ENCODE peak calls at places on chromosomes 1 and 21, in five cellular contexts. E is A549, F is prostate gland, Q is esophagus squamous epithelium, B is K562. R is an unnamed sample.
A peak's percentile ranks its signal among the peaks of the same experiment; 100 is the strongest.

GRCh38 chr1:15287035-15287434 is 40.0 kb downstream of the FHAD1 start:
- DNase-seq in B (no peak), E (no peak), F (no peak), Q (no peak), R (no peak)

GRCh38 chr1:231390071-231390470 is 32.0 kb downstream of the EGLN1 start:
- DNase-seq in E (no peak), B (no peak), Q (no peak), F (no peak), R (no peak)

GRCh38 chr1:22537441-22538139 is 25.7 kb upstream of the EPHA8 start:
- DNase-seq in F (no peak), B (peak; percentile 36), E (no peak), Q (no peak), R (no peak)

GRCh38 chr1:64965239-64966157 is 851 bp downstream of the JAK1 start:
- DNase-seq in E (no peak), Q (peak; percentile 20), B (no peak), F (peak; percentile 40), R (peak; percentile 40)

GRCh38 chr1:42753070-42753469 is 13.0 kb upstream of the CLDN19 start:
- DNase-seq in F (no peak), Q (no peak), E (no peak), B (no peak), R (no peak)

GRCh38 chr1:169250022-169250421 is 117.6 kb downstream of the NME7 start:
- DNase-seq in F (no peak), B (no peak), E (no peak), Q (no peak), R (no peak)

GRCh38 chr1:198121058-198121829 is 35.6 kb upstream of the NEK7 start:
- DNase-seq in E (peak; percentile 87), Q (no peak), F (no peak), B (peak; percentile 11), R (peak; percentile 41)

GRCh38 chr1:192737311-192737710 is 71.5 kb upstream of the RGS2 start:
- DNase-seq in Q (no peak), F (no peak), B (no peak), E (no peak), R (no peak)

GRCh38 chr1:229793488-229793887 is 167.4 kb downstream of the URB2 start:
- DNase-seq in E (no peak), B (no peak), F (no peak), Q (no peak), R (no peak)

GRCh38 chr1:101043776-101044175 is 18.2 kb upstream of the DPH5 start:
- DNase-seq in E (no peak), Q (no peak), B (no peak), F (no peak), R (peak; percentile 21)

GRCh38 chr21:33975548-33976081 is 60.0 kb upstream of the ATP5PO start:
- DNase-seq in E (peak; percentile 6), F (no peak), B (no peak), Q (no peak), R (no peak)

GRCh38 chr1:119933397-119933796 is 37.1 kb upstream of the ADAM30 start:
- DNase-seq in F (no peak), B (no peak), E (no peak), Q (no peak), R (no peak)

GRCh38 chr1:203401151-203401550 is 50.2 kb upstream of the FMOD start:
- DNase-seq in B (no peak), E (no peak), F (no peak), Q (no peak), R (no peak)

GRCh38 chr1:216175714-216176113 is 247.5 kb downstream of the USH2A start:
- DNase-seq in B (no peak), E (no peak), Q (no peak), F (no peak), R (peak; percentile 7)

GRCh38 chr1:97832490-97832889 is 88.3 kb downstream of the DPYD start:
- DNase-seq in Q (no peak), F (no peak), B (no peak), E (no peak), R (no peak)

GRCh38 chr1:170729608-170730378 is 65.9 kb downstream of the PRRX1 start:
- DNase-seq in B (no peak), Q (no peak), F (no peak), E (no peak), R (no peak)

GRCh38 chr21:26790289-26790688 is 54.9 kb downstream of the ADAMTS1 start:
- DNase-seq in Q (no peak), E (no peak), F (no peak), B (no peak), R (no peak)

GRCh38 chr21:45897191-45898027 is 84.2 kb upstream of the COL6A1 start:
- DNase-seq in Q (no peak), B (no peak), F (no peak), E (no peak), R (no peak)

GRCh38 chr1:198890531-198890930 is 251.7 kb downstream of the PTPRC start:
- DNase-seq in F (no peak), E (peak; percentile 24), B (no peak), Q (no peak), R (no peak)

GRCh38 chr1:235954306-235955283 is 87.9 kb upstream of the LYST start:
- DNase-seq in E (no peak), B (no peak), Q (peak; percentile 30), F (no peak), R (no peak)

GRCh38 chr1:54953846-54954245 is 26.6 kb upstream of the TMEM61 start:
- DNase-seq in F (no peak), E (no peak), B (no peak), Q (no peak), R (no peak)

GRCh38 chr1:44584167-44584566 is 90.1 kb downstream of the TMEM53 start:
- DNase-seq in B (no peak), F (peak; percentile 8), E (no peak), Q (no peak), R (no peak)

GRCh38 chr1:98781906-98782305 is 120.4 kb downstream of the SNX7 start:
- DNase-seq in Q (no peak), F (no peak), B (no peak), E (no peak), R (no peak)

GRCh38 chr1:192489046-192489445 is 86.5 kb upstream of the RGS1 start:
- DNase-seq in F (no peak), Q (no peak), E (no peak), B (no peak), R (no peak)

GRCh38 chr1:245894843-245895242 is 612.2 kb downstream of the SMYD3 start:
- DNase-seq in Q (no peak), F (no peak), E (no peak), B (no peak), R (no peak)

GRCh38 chr1:156091610-156092009 is 9.3 kb upstream of the MEX3A start:
- DNase-seq in Q (no peak), F (no peak), E (no peak), B (no peak), R (no peak)

GRCh38 chr21:28712396-28712795 is 280.3 kb downstream of the LTN1 start:
- DNase-seq in E (no peak), F (no peak), B (no peak), Q (no peak), R (no peak)

GRCh38 chr1:30613188-30613587 is 110.2 kb downstream of the MATN1 start:
- DNase-seq in F (no peak), B (no peak), Q (no peak), E (no peak), R (no peak)

DNA sequence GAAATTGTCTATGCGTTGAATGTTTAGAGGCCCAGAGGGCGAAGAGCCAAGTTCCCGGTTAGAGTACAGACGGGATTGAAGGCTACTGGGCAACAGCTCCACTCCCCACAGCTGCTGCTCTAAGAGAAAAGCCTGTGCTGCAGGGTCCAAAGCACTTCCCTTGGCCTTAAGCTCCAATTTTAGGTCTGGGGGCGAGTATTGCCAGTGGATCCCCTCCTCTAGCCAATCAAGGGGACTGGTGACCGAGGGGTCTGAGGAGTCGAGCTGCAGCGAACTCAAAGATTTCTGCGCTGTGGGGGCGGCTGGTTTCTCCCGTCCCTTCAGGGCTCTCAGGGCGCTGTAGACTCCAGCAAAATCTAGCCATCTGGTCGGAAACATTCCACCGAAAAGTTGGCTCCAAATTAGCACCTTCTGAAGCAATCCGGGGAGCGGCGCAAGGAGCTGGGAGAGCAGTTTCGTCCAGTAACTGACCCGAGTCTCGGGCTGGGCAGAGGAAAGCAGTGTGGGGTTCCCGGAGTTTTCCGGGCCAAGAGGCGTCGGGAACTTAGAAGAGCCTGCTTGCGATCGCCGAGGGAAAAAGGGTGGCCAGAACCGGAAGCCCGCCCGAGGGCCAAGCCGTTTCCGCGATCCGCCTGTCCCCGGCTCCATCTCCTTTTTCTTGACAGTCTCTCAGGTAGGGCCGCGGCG is 710 bp downstream of the PPP1R15B start:
- DNase-seq in F (peak; percentile 43), E (no peak), Q (no peak), B (no peak), R (peak; percentile 27)
- TF ChIP-seq POLR2A in F (no peak), E (no peak), Q (no peak), B (no peak), R (no peak)

GRCh38 chr1:1167416-1168155 is 6.1 kb upstream of the TTLL10 start:
- DNase-seq in E (no peak), Q (no peak), B (no peak), F (no peak), R (no peak)

GRCh38 chr1:1165485-1165884 is 8.2 kb upstream of the TTLL10 start:
- DNase-seq in F (no peak), Q (no peak), E (no peak), B (no peak), R (no peak)

GRCh38 chr1:1166642-1167415 is 6.9 kb upstream of the TTLL10 start:
- DNase-seq in Q (no peak), E (no peak), F (no peak), B (no peak), R (no peak)

GRCh38 chr1:1164701-1165451 is 8.8 kb upstream of the TTLL10 start:
- DNase-seq in Q (no peak), E (peak; percentile 29), F (peak; percentile 61), B (no peak), R (no peak)

DNA sequence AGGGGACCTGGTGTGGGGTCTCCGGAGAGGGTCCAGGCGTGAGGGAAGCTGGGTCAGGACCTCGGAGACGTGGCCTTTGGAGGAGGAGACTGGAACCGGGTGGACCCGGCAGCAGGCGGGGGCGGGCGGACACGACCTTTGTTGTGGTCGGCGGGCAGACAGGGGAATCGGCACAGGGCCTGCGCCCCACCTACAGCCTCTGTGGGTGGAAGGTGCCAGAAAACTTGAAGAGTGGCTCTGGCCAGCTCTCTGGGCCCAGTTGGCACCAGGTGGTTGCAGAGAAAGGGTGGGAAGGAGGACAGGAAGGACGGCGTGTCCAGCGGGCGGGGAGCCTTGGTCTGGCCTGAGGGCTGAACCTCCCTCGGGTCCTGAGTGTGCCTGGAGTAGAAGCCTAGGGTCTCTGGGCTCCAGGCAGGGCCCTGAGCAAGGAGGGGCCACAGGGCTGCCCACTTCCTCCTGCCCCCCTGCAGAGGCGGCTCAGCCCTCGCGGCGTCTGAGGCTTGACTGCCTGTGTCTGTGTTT is 7.7 kb upstream of the TTLL10 start:
- DNase-seq in Q (no peak), B (no peak), F (peak; percentile 55), E (no peak), R (no peak)
- TF ChIP-seq POLR2A in Q (no peak), B (no peak), F (no peak), E (no peak), R (no peak)

DNA sequence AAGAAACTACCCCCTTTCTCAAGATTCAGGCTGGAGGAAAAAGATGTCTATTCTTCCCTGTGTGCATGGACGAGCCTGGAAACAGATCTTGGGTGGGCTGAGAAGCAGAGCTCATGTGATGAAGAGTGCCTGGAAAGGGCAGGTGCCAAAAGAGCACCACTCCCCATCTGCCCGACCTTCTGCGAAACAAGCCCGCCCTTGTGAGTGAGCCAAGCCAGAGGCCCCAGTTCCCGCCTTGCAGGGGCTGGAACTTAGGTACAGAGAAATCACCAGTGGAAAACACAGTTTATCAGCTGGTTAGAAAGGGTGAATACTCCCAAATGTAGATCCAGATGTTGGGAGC is 26.7 kb upstream of the A3GALT2 start:
- DNase-seq in B (no peak), E (peak; percentile 28), F (no peak), Q (no peak), R (peak; percentile 45)
- TF ChIP-seq POLR2A in B (no peak), E (no peak), F (no peak), Q (no peak), R (no peak)

GRCh38 chr1:149849947-149850360 is 49.4 kb upstream of the BOLA1 start:
- DNase-seq in F (peak; percentile 3), Q (no peak), E (no peak), B (no peak), R (no peak)
- TF ChIP-seq POLR2A in F (no peak), Q (no peak), E (no peak), B (peak; percentile 38), R (no peak)

R was measured in H54.